ENCODE peak calls at places on chromosomes 4 and X, in eight cellular contexts. L is type B pancreatic cell, P is A172, C is occipital lobe, X is amniotic stem cell, U is GM19239, B is psoas muscle, Y is anterior cingulate cortex. S is an unnamed sample.

GRCh38 chrX:149512225-149512885 is 7.2 kb upstream of the IDS start:
- DNase-seq in B (no peak), X (no peak), L (no peak), Y (no peak), P (peak), U (no peak), C (no peak), S (peak)

GRCh38 chr4:3283916-3284315 is 8.9 kb upstream of the RGS12 start:
- DNase-seq in B (no peak), U (no peak), Y (no peak), C (no peak), L (no peak), X (no peak), P (peak), S (no peak)

GRCh38 chrX:3659761-3660160 is 53.7 kb downstream of the PRKX start:
- DNase-seq in Y (no peak), L (no peak), P (peak), B (no peak), X (no peak), C (no peak), U (no peak), S (no peak)

GRCh38 chrX:68114573-68115199 is 318.6 kb downstream of the OPHN1 start:
- DNase-seq in L (no peak), Y (no peak), P (peak), U (no peak), C (no peak), B (no peak), X (no peak), S (no peak)

GRCh38 chrX:107683124-107683895 is 55.0 kb downstream of the PRPS1 start:
- DNase-seq in B (peak), X (no peak), C (no peak), L (no peak), Y (no peak), U (no peak), P (no peak), S (no peak)

GRCh38 chrX:104679175-104679574 is 113.2 kb downstream of the IL1RAPL2 start:
- DNase-seq in L (no peak), C (no peak), B (no peak), Y (no peak), U (no peak), P (no peak), X (no peak), S (no peak)

GRCh38 chr4:1002631-1003251 is 8.7 kb upstream of the FGFRL1 start:
- DNase-seq in C (no peak), L (no peak), B (no peak), U (no peak), X (no peak), P (no peak), Y (no peak), S (no peak)

GRCh38 chr4:74133786-74134499 is 24.0 kb upstream of the MTHFD2L start:
- DNase-seq in U (no peak), C (peak), P (peak), B (peak), X (peak), L (no peak), Y (peak), S (peak)

GRCh38 chr4:164731827-164732474 is 22.0 kb upstream of the SMIM31 start:
- DNase-seq in B (no peak), L (peak), C (peak), Y (peak), P (peak), U (peak), X (no peak), S (no peak)

GRCh38 chr4:53100801-53101581 is 238.9 kb downstream of the RASL11B start:
- DNase-seq in X (peak), U (no peak), B (no peak), P (peak), L (no peak), Y (no peak), C (no peak), S (no peak)

GRCh38 chr4:139492429-139492828 is 38.5 kb downstream of the RAB33B start:
- DNase-seq in L (no peak), P (no peak), C (no peak), Y (no peak), B (no peak), X (no peak), U (no peak), S (no peak)

GRCh38 chr4:123462007-123462406 is 65.4 kb downstream of the SPRY1 start:
- DNase-seq in B (no peak), P (no peak), Y (no peak), C (no peak), L (no peak), U (no peak), X (no peak), S (no peak)

GRCh38 chr4:185122681-185123345 is 20.3 kb upstream of the SLC25A4 start:
- DNase-seq in X (no peak), P (peak), L (no peak), Y (no peak), C (no peak), U (no peak), B (no peak), S (no peak)

GRCh38 chrX:87409113-87409841 is 108.3 kb upstream of the KLHL4 start:
- DNase-seq in B (no peak), P (peak), X (no peak), C (peak), L (no peak), Y (peak), U (no peak), S (no peak)

GRCh38 chr4:185359767-185360446 is 35.8 kb downstream of the LRP2BP start:
- DNase-seq in X (no peak), B (no peak), C (no peak), P (peak), L (no peak), U (no peak), Y (no peak), S (no peak)

GRCh38 chr4:83731609-83732008 is 195.7 kb downstream of the GPAT3 start:
- DNase-seq in P (peak), Y (no peak), B (no peak), X (no peak), U (no peak), L (no peak), C (no peak), S (no peak)

GRCh38 chr4:53991821-53992220 is 72.6 kb downstream of the CHIC2 start:
- DNase-seq in X (no peak), B (no peak), C (no peak), P (no peak), Y (no peak), U (no peak), L (no peak), S (no peak)

GRCh38 chr4:189022441-189023035 is 883.3 kb downstream of the TRIML1 start:
- DNase-seq in C (no peak), X (no peak), P (peak), B (no peak), U (no peak), Y (no peak), L (no peak), S (no peak)

GRCh38 chr4:7429601-7430078 is 5.1 kb downstream of the PSAPL1 start:
- DNase-seq in C (no peak), P (no peak), Y (no peak), B (no peak), U (no peak), X (no peak), L (peak), S (no peak)

GRCh38 chr4:39621582-39621981 is 17.1 kb downstream of the SMIM14 start:
- DNase-seq in X (peak), P (peak), C (no peak), Y (no peak), U (no peak), B (peak), L (no peak), S (no peak)

GRCh38 chrX:56978172-56978571 is 17.2 kb downstream of the SPIN3 start:
- DNase-seq in L (no peak), C (no peak), B (no peak), X (no peak), Y (no peak), U (peak), P (peak), S (peak)

GRCh38 chr4:25376754-25377571 is at the start of gene ANAPC4:
- DNase-seq in B (peak), Y (peak), C (peak), U (peak), L (peak), X (peak), P (peak), S (peak)

GRCh38 chrX:21972721-21973120 is 32.2 kb downstream of the SMS start:
- DNase-seq in B (no peak), P (peak), U (no peak), Y (no peak), C (no peak), L (no peak), X (no peak), S (no peak)

GRCh38 chrX:40279091-40279430 is 181.3 kb upstream of the BCOR start:
- DNase-seq in Y (no peak), X (no peak), P (no peak), C (no peak), L (no peak), B (no peak), U (no peak), S (no peak)

GRCh38 chrX:13650318-13650717 is 2.6 kb upstream of the TCEANC start:
- DNase-seq in C (no peak), B (no peak), X (no peak), P (no peak), L (no peak), Y (no peak), U (no peak), S (no peak)

GRCh38 chr4:174365018-174365587 is 81.4 kb downstream of the CEP44 start:
- DNase-seq in Y (no peak), C (no peak), P (peak), L (no peak), U (no peak), X (no peak), B (no peak), S (no peak)

GRCh38 chr4:16791460-16791859 is 107.0 kb downstream of the LDB2 start:
- DNase-seq in L (no peak), P (no peak), Y (no peak), C (no peak), X (no peak), B (no peak), U (no peak), S (no peak)

GRCh38 chr4:67581208-67581857 is 22.8 kb downstream of the STAP1 start:
- DNase-seq in P (no peak), Y (no peak), C (no peak), B (no peak), L (no peak), X (no peak), U (no peak), S (no peak)

GRCh38 chr4:108926058-108926457 is 163.2 kb upstream of the ETNPPL start:
- DNase-seq in L (no peak), P (no peak), X (no peak), C (no peak), Y (no peak), U (no peak), B (no peak), S (no peak)

GRCh38 chrX:21702725-21703228 is 44.6 kb upstream of the KLHL34 start:
- DNase-seq in Y (no peak), C (no peak), L (no peak), P (no peak), X (no peak), U (no peak), B (no peak), S (no peak)

GRCh38 chr4:170497105-170497504 is 407.3 kb upstream of the AADAT start:
- DNase-seq in Y (peak), C (peak), P (peak), X (no peak), U (peak), B (no peak), L (no peak), S (no peak)